ENCODE peak calls at places on chromosomes 4 and X, in five cellular contexts. S is endodermal cell; K is CD8-positive, alpha-beta memory T cell; O is effector memory CD4-positive, alpha-beta T cell; H is IMR-90. V is an unnamed sample.

GRCh38 chr4:86130160-86130933 is 229.5 kb downstream of the MAPK10 start:
- DNase-seq in O (no peak), H (no peak), S (no peak), K (no peak), V (no peak)

GRCh38 chr4:25253072-25253447 is 19.2 kb downstream of the PI4K2B start:
- DNase-seq in K (no peak), H (peak; percentile 1), S (no peak), O (no peak), V (no peak)

GRCh38 chr4:650951-651883 is 22.9 kb downstream of the ATP5ME start:
- DNase-seq in K (no peak), S (peak; percentile 56), O (no peak), H (no peak), V (no peak)

GRCh38 chr4:128241981-128242380 is 45.6 kb downstream of the PGRMC2 start:
- DNase-seq in O (no peak), S (no peak), K (no peak), H (no peak), V (no peak)

GRCh38 chr4:34516524-34516923 is 1727.8 kb downstream of the ARAP2 start:
- DNase-seq in H (no peak), O (no peak), K (no peak), S (no peak), V (no peak)

GRCh38 chrX:45762699-45763647 is 562.3 kb upstream of the DIPK2B start:
- DNase-seq in K (no peak), H (no peak), S (no peak), O (no peak), V (no peak)

GRCh38 chr4:124953059-124953850 is 240.7 kb upstream of the ANKRD50 start:
- DNase-seq in O (no peak), H (peak; percentile 95), S (no peak), K (no peak), V (no peak)

GRCh38 chrX:370244-370962 is 16.3 kb downstream of the PPP2R3B start:
- DNase-seq in K (no peak), O (no peak), H (no peak), S (peak; percentile 60), V (no peak)

GRCh38 chr4:108611360-108611759 is 9.0 kb upstream of the RPL34 start:
- DNase-seq in O (no peak), H (no peak), K (no peak), S (no peak), V (no peak)

GRCh38 chr4:19807505-19807904 is 444.2 kb upstream of the SLIT2 start:
- DNase-seq in S (no peak), K (no peak), H (peak; percentile 53), O (no peak), V (no peak)

GRCh38 chr4:26412381-26413372 is 77.6 kb downstream of the CCKAR start:
- DNase-seq in K (no peak), S (no peak), O (no peak), H (no peak), V (no peak)

DNA sequence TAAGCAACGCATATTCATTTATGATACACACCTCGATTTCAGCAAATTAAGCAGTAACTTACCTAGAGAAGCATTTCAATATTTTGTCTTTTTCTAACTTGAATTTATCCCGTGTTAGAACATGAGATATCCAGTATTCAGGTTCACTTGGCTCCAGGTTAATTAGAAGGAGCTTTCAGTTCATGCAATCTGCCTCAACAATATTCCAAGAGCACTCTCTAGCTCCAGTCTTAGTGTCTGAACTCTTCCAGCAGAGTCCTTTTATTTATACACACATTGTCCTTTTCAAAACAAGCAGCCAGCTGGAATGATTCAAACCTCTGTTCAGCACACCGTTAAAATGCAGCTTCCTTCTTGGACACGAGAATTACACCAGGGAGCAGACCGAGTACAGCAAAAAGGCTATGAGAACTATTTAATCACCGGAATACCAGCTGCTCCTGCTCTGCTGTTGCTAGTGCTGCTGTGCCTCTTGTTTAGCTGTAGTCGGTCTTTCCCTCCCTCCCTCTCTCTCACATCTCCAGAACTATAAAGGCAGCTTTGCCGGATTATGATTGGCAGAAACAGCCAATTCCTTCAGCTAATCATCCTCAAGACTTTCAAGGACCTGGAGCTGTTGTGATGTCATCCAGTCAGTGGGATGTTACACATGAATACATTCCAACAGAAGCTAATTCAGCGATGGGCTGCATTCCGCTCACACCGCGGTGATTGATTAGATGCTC is at the start of gene NDST4:
- DNase-seq in O (no peak), K (no peak), S (no peak), H (no peak), V (no peak)
- H3K4me3 ChIP-seq in O (no peak within 1 kb of the TSS), K (no peak within 1 kb of the TSS), S (no peak within 1 kb of the TSS), H (no peak within 1 kb of the TSS), V (no peak within 1 kb of the TSS)

GRCh38 chr4:104490096-104490769 is 4.5 kb downstream of the CXXC4 start:
- DNase-seq in O (no peak), S (peak; percentile 60), H (no peak), K (no peak), V (no peak)
- H3K27ac ChIP-seq in O (no peak overlapping the region), S (peak overlapping the region; percentile 90), H (no peak overlapping the region), K (no peak overlapping the region), V (no peak overlapping the region)

GRCh38 chrX:50492720-50493119 is 22.1 kb upstream of the DGKK start:
- DNase-seq in H (no peak), K (no peak), O (no peak), S (no peak), V (no peak)

GRCh38 chrX:50495616-50496015 is 25.0 kb upstream of the DGKK start:
- DNase-seq in H (no peak), K (no peak), O (no peak), S (no peak), V (no peak)

DNA sequence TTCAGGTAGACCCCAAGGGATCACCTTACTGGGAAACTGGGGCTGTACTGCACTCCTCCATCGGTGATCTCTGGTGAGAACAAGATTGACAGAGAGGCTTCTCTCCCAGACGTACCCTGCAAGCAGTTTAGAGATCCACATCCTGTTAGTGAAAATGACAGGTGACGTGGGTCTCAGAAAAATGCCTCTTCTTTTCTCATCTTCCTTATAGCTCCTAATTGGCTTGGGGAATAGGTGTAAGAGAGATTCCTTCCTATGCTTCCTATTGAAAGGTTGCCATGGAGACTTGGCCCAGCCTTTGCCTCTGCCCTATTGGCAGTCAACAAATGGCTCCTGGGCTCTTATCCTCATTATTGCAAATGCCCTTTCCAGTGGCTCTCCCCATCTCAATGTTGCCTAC is 26.4 kb upstream of the DGKK start:
- DNase-seq in H (no peak), K (no peak), S (no peak), O (no peak), V (no peak)
- H3K4me1 ChIP-seq in H (no peaks in the 10 kb centered on the region), K (no peaks in the 10 kb centered on the region), S (no peaks in the 10 kb centered on the region), O (no peaks in the 10 kb centered on the region), V (no peaks in the 10 kb centered on the region)

GRCh38 chrX:100635989-100636320 is 651 bp downstream of the TSPAN6 start:
- DNase-seq in H (no peak), K (no peak), S (no peak), O (no peak), V (no peak)
- H3K4me3 ChIP-seq in H (peak overlapping the region; percentile 63), K (peak overlapping the region; percentile 45), S (peak overlapping the region; percentile 87), O (peak overlapping the region; percentile 47), V (peak overlapping the region; percentile 60)

GRCh38 chr4:3364199-3364598 is 71.4 kb downstream of the RGS12 start:
- DNase-seq in O (no peak), K (no peak), S (no peak), H (no peak), V (no peak)
- H3K27ac ChIP-seq in O (no peak overlapping the region), K (no peak overlapping the region), S (no peak overlapping the region), H (no peak overlapping the region), V (no peak overlapping the region)

DNA sequence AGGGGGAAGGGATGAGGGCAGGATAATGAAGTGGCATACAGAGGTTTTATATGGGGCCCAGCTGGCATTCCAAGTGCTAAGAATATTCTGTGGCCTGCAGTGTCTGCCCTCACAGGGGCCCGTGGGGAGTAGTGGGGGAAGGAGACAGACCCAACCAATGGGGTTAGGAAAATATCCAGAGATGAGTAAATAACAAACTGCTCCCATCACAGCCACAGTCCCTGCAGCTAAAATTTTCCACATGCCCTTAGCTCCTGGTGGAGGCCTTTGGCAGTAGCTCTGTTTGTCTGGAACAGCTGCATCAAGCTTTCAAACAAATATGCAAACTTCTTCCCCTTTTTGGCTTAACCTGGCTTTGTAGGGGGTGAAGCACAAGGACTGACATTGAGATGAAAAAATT is 3.1 kb downstream of the SRPX2 start:
- DNase-seq in O (no peak), K (no peak), H (no peak), S (no peak), V (no peak)
- H3K4me1 ChIP-seq in O (no peaks in the 10 kb centered on the region), K (no peaks in the 10 kb centered on the region), H (peaks cover 24% of the 10 kb centered on the region), S (no peaks in the 10 kb centered on the region), V (peaks cover 54% of the 10 kb centered on the region)

DNA sequence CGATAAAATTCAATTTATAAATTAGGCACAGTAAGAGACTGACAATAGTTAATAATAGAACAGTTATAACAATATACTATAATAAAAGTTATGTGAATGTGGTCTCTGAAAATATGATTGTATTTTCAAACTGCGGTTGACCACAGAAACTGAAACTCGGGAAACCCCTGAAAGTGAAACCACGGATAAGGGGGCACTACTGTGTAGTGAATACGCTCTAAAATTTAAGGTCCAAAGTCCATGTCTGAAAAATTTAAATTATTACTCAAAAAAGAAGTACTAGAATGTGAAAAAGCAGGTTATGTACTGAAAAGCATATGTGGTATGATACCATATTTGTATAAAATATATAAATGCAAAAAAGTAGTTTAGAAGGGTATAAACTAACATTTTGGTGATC is 1.9 kb downstream of the SMIM14 start:
- DNase-seq in S (no peak), O (no peak), H (peak; percentile 31), K (peak; percentile 34), V (peak; percentile 14)
- H3K4me3 ChIP-seq in S (peak overlapping the region; percentile 96), O (no peak overlapping the region), H (peak overlapping the region; percentile 87), K (peak overlapping the region; percentile 86), V (peak overlapping the region; percentile 72)

GRCh38 chr4:168719725-168720124 is 222.9 kb downstream of the PALLD start:
- DNase-seq in O (no peak), S (no peak), K (no peak), H (no peak), V (no peak)

GRCh38 chr4:168720396-168720795 is 223.5 kb downstream of the PALLD start:
- DNase-seq in K (no peak), S (no peak), O (no peak), H (no peak), V (no peak)

GRCh38 chr4:168715889-168716288 is 219.0 kb downstream of the PALLD start:
- DNase-seq in S (no peak), K (no peak), H (no peak), O (no peak), V (no peak)

GRCh38 chr4:168716411-168717129 is 219.7 kb downstream of the PALLD start:
- DNase-seq in H (no peak), S (no peak), K (no peak), O (no peak), V (no peak)

GRCh38 chr4:168717852-168718251 is 221.0 kb downstream of the PALLD start:
- DNase-seq in O (no peak), H (peak; percentile 45), S (no peak), K (no peak), V (no peak)
- H3K27ac ChIP-seq in O (no peak overlapping the region), H (no peak overlapping the region), S (no peak overlapping the region), K (no peak overlapping the region), V (no peak overlapping the region)

V was measured in SJSA1.